ENCODE peak calls at places on chromosomes 3 and 15, in ten cellular contexts. D is IMR-90, R is transverse colon, N is testis, W is prostate gland, L is tibial nerve, E is gastrocnemius medialis, C is esophagus squamous epithelium, X is right lobe of liver, M is HepG2. J is an unnamed sample.

GRCh38 chr3:8473029-8473428 is 28.6 kb upstream of the LMCD1 start:
- DNase-seq in D (no peak), R (no peak), N (no peak), W (no peak), L (no peak), E (no peak), C (no peak), X (no peak), M (no peak), J (no peak)

GRCh38 chr3:138314751-138315150 is 14.9 kb downstream of the NME9 start:
- DNase-seq in D (peak; percentile 31), R (no peak), N (no peak), W (no peak), L (no peak), E (no peak), C (no peak), X (no peak), M (no peak), J (no peak)

GRCh38 chr15:80207887-80208286 is 44.1 kb downstream of the CTXND1 start:
- DNase-seq in D (no peak), R (no peak), N (no peak), W (no peak), L (no peak), E (no peak), C (no peak), X (no peak), M (peak; percentile 83), J (no peak)

GRCh38 chr3:175193815-175194518 is 334.8 kb downstream of the NAALADL2 start:
- DNase-seq in D (peak; percentile 60), R (no peak), N (no peak), W (no peak), L (no peak), E (no peak), C (no peak), X (no peak), M (no peak), J (no peak)

GRCh38 chr15:48565560-48566482 is 79.7 kb downstream of the FBN1 start:
- DNase-seq in D (peak; percentile 91), R (no peak), N (no peak), W (no peak), L (no peak), E (no peak), C (no peak), X (no peak), M (no peak), J (no peak)

GRCh38 chr3:198076722-198077308 is 116.8 kb downstream of the LMLN start:
- DNase-seq in D (no peak), R (no peak), N (no peak), W (no peak), L (no peak), E (no peak), C (no peak), X (no peak), M (no peak), J (no peak)

GRCh38 chr15:40238927-40239591 is at the start of gene PAK6:
- DNase-seq in D (peak; percentile 53), R (peak; percentile 46), N (peak; percentile 61), W (peak; percentile 81), L (no peak), E (peak; percentile 44), C (no peak), X (no peak), M (no peak), J (peak; percentile 94)

GRCh38 chr3:8663177-8664061 is 18.8 kb upstream of the SSUH2 start:
- DNase-seq in D (peak; percentile 61), R (peak; percentile 63), N (peak; percentile 92), W (peak; percentile 55), L (peak; percentile 70), E (peak; percentile 47), C (no peak), X (no peak), M (peak; percentile 95), J (peak; percentile 58)

GRCh38 chr3:49276475-49277356 is at the start of gene C3orf62:
- DNase-seq in D (peak; percentile 73), R (peak; percentile 92), N (peak; percentile 92), W (peak; percentile 87), L (peak; percentile 78), E (peak; percentile 82), C (peak; percentile 49), X (peak; percentile 90), M (no peak), J (peak; percentile 91)
- TF ChIP-seq POLR2A in D (no peak), R (peak; percentile 52), N (no peak), W (no peak), L (peak; percentile 44), E (no peak), C (no peak), X (peak; percentile 29), M (no peak), J (peak; percentile 47)

DNA sequence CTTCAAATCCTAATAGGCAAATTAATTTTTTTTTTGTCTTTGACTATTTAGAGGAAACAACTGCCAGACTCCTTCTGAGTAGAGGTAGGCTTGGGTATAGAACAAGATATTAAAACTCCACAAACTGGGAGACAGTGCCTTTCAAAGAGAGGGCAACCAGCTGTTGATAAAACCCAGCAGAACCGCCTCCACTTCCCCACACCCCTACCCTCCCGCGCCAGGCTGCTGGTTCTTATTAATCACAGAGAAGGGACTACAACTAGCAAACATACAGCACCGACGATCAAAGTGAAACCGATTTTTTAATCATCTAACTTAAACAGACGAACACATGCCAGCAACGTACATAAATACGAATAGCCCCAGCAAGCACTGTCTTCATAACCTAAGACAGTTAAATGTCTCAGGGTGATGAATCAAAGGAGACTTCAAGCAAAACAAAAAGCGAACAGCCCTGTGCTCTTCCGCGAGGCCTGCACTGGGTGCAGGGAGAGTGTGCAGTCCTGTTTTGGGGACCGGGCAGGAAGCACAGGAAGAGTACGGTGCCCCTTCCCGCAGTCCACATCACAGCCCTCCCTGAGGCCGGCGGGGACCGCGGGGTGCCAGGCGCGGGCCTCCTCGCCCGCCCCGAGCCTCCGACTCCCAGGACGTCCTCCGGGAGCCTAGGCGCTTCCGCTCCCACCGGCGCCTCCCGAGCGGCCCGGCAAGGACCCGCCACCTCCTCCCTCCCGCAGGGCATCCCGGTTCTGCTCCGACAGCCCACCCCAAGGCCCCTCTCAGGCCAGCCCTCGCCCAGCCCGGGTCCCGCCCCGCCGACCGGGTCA is 75.1 kb upstream of the VGLL4 start:
- DNase-seq in D (peak; percentile 57), R (peak; percentile 54), N (peak; percentile 64), W (peak; percentile 61), L (peak; percentile 51), E (no peak), C (peak; percentile 35), X (peak; percentile 75), M (peak; percentile 23), J (peak; percentile 59)
- TF ChIP-seq POLR2A in D (no peak), R (no peak), N (no peak), W (no peak), L (no peak), E (no peak), C (no peak), X (no peak), M (no peak), J (peak; percentile 8)

GRCh38 chr3:14411166-14411526 is 8.7 kb downstream of the SLC6A6 start:
- DNase-seq in D (no peak), R (no peak), N (no peak), W (no peak), L (no peak), E (no peak), C (no peak), X (no peak), M (no peak), J (peak; percentile 89)

GRCh38 chr3:14411988-14412387 is 9.6 kb downstream of the SLC6A6 start:
- DNase-seq in D (no peak), R (no peak), N (no peak), W (no peak), L (no peak), E (no peak), C (no peak), X (no peak), M (no peak), J (no peak)

GRCh38 chr3:14410106-14410500 is 7.7 kb downstream of the SLC6A6 start:
- DNase-seq in D (no peak), R (no peak), N (no peak), W (no peak), L (no peak), E (no peak), C (no peak), X (no peak), M (no peak), J (no peak)

GRCh38 chr3:14412831-14413380 is 10.5 kb downstream of the SLC6A6 start:
- DNase-seq in D (no peak), R (no peak), N (peak; percentile 43), W (no peak), L (no peak), E (no peak), C (no peak), X (no peak), M (no peak), J (no peak)

DNA sequence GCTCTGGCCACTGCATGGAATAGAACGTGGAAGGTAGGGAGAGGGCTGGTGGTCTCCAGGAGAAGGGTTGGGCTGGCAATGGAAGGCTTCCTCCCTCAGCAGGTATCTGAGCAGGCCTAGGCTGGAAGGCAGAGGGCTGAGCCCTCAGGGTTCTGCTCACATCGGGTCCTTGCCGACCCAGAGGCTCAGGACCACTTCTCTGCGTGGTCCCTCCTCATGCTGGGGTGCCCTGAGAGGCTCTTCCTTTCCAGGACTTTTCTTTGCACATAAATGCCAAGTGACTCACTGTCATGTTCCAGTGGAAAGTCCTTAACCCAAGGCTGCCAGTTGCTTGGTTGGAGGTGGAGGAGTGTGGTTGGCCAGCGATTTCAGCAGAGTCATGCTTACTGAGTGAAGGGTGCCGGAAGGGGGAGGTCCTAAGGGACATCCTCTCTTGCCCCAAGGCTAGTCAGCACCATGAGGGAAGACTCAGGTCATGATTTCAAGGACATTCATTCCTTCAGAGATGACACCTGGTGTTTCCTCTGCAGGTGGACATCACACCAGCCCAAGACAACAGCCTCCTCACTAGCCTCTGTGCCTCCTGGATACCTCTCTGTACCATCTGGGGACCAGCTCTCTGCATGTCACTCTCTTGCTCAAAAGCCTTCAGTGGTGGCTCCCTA is 8.2 kb downstream of the SLC6A6 start:
- DNase-seq in D (peak; percentile 92), R (peak; percentile 33), N (no peak), W (no peak), L (no peak), E (peak; percentile 90), C (no peak), X (no peak), M (peak; percentile 18), J (peak; percentile 79)
- TF ChIP-seq POLR2A in D (no peak), R (no peak), N (no peak), W (no peak), L (no peak), E (peak; percentile 29), C (no peak), X (no peak), M (no peak), J (no peak)

GRCh38 chr3:49422379-49423248 is at the start of gene AMT:
- DNase-seq in D (peak; percentile 30), R (peak; percentile 61), N (no peak), W (no peak), L (no peak), E (no peak), C (no peak), X (peak; percentile 85), M (peak; percentile 83), J (peak; percentile 90)
- TF ChIP-seq POLR2A in D (no peak), R (peak; percentile 24), N (no peak), W (no peak), L (no peak), E (no peak), C (no peak), X (peak; percentile 17), M (peak; percentile 75), J (peak; percentile 35)

DNA sequence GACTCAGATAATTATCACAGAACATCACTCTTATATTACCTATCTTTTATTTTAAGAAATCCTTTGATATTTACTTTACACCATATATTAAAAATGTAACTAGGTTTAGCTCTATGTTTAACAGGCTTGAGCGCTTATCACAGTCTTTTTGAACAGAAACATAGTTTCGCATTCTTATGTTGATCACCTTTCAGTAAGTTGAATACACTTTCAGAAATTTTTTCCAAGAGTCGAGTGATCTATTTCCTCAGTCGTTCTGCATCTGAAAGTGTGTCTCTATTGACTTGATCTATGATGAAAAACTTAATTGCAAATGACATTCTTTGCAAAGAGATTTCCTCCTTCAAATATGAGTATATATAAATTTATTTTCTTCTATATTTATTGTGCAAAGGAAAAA is 516.6 kb upstream of the KCNMB2 start:
- DNase-seq in D (no peak), R (no peak), N (no peak), W (no peak), L (no peak), E (no peak), C (no peak), X (no peak), M (no peak), J (no peak)
- TF ChIP-seq POLR2A in D (no peak), R (no peak), N (no peak), W (no peak), L (no peak), E (no peak), C (no peak), X (no peak), M (no peak), J (no peak)